ENCODE peak calls at places on chromosomes 16 and 17, in five cellular contexts. G, A, Q, I and K are unnamed samples.

GRCh38 chr17:76138896-76139248 is 2.2 kb downstream of the FOXJ1 start:
- DNase-seq in G (no peak), A (no peak), Q (no peak), I (no peak), K (no peak)

GRCh38 chr16:12766853-12767252 is 36.8 kb downstream of the CPPED1 start:
- DNase-seq in G (no peak), A (no peak), Q (no peak), I (no peak), K (no peak)

GRCh38 chr17:76414334-76415295 is 30.2 kb downstream of the SPHK1 start:
- DNase-seq in G (peak), A (peak), Q (no peak), I (no peak), K (no peak)

GRCh38 chr16:20064931-20065330 is 8.8 kb downstream of the GPR139 start:
- DNase-seq in G (no peak), A (no peak), Q (no peak), I (no peak), K (no peak)

GRCh38 chr17:72419866-72420774 is 299.3 kb downstream of the SOX9 start:
- DNase-seq in G (no peak), A (no peak), Q (peak), I (no peak), K (no peak)

GRCh38 chr17:7881655-7882054 is 6.9 kb upstream of the CHD3 start:
- DNase-seq in G (peak), A (no peak), Q (no peak), I (no peak), K (no peak)

GRCh38 chr16:55815320-55815719 is 17.6 kb downstream of the CES1 start:
- DNase-seq in G (no peak), A (no peak), Q (no peak), I (no peak), K (no peak)

GRCh38 chr16:15887283-15887682 is 1.1 kb downstream of the CEP20 start:
- DNase-seq in G (no peak), A (no peak), Q (no peak), I (no peak), K (no peak)

GRCh38 chr17:30599424-30600061 is 122.3 kb downstream of the GOSR1 start:
- DNase-seq in G (no peak), A (no peak), Q (no peak), I (no peak), K (no peak)

GRCh38 chr17:50152736-50153135 is 2.3 kb upstream of the PPP1R9B start:
- DNase-seq in G (no peak), A (no peak), Q (no peak), I (no peak), K (no peak)

GRCh38 chr16:60929-61878 is 7.6 kb downstream of the SNRNP25 start:
- DNase-seq in G (no peak), A (no peak), Q (no peak), I (no peak), K (no peak)

GRCh38 chr17:32529604-32530003 is 42.8 kb downstream of the CDK5R1 start:
- DNase-seq in G (peak), A (no peak), Q (peak), I (no peak), K (no peak)

GRCh38 chr16:28879841-28880588 is 1.7 kb downstream of the ATP2A1 start:
- DNase-seq in G (peak), A (peak), Q (peak), I (peak), K (peak)

GRCh38 chr16:29877266-29877961 is 14.4 kb upstream of the CDIPT start:
- DNase-seq in G (no peak), A (no peak), Q (peak), I (no peak), K (peak)

GRCh38 chr17:48351916-48352332 is 78.1 kb downstream of the SKAP1 start:
- DNase-seq in G (no peak), A (peak), Q (peak), I (no peak), K (peak)

GRCh38 chr17:72302735-72303134 is 181.9 kb downstream of the SOX9 start:
- DNase-seq in G (no peak), A (no peak), Q (no peak), I (no peak), K (no peak)

GRCh38 chr16:67490330-67491096 is 7.2 kb upstream of the AGRP start:
- DNase-seq in G (no peak), A (no peak), Q (no peak), I (no peak), K (no peak)

GRCh38 chr17:48998557-48999440 is 1.6 kb downstream of the IGF2BP1 start:
- DNase-seq in G (no peak), A (no peak), Q (peak), I (no peak), K (no peak)

GRCh38 chr17:21379080-21379711 is 3.0 kb downstream of the KCNJ12 start:
- DNase-seq in G (no peak), A (no peak), Q (no peak), I (no peak), K (no peak)

GRCh38 chr17:18181358-18181757 is 2.3 kb upstream of the ALKBH5 start:
- DNase-seq in G (no peak), A (no peak), Q (peak), I (no peak), K (no peak)

GRCh38 chr17:48505788-48506187 is 25.0 kb downstream of the HOXB1 start:
- DNase-seq in G (peak), A (peak), Q (peak), I (no peak), K (peak)

GRCh38 chr17:35245196-35245486 is 2.3 kb downstream of the SLFN5 start:
- DNase-seq in G (no peak), A (peak), Q (peak), I (no peak), K (no peak)

GRCh38 chr17:59547131-59547915 is 18.1 kb upstream of the DHX40 start:
- DNase-seq in G (no peak), A (no peak), Q (no peak), I (no peak), K (no peak)

GRCh38 chr17:65774787-65775186 is 213.3 kb upstream of the AXIN2 start:
- DNase-seq in G (no peak), A (no peak), Q (no peak), I (no peak), K (no peak)

GRCh38 chr17:80877095-80877828 is 114.4 kb upstream of the CHMP6 start:
- DNase-seq in G (no peak), A (no peak), Q (no peak), I (no peak), K (peak)

GRCh38 chr16:49664221-49665215 is 191.4 kb downstream of the ZNF423 start:
- DNase-seq in G (no peak), A (no peak), Q (no peak), I (no peak), K (no peak)

GRCh38 chr16:84687715-84688114 is 12.1 kb upstream of the USP10 start:
- DNase-seq in G (no peak), A (peak), Q (peak), I (no peak), K (no peak)

GRCh38 chr16:83929811-83930555 is 23.1 kb upstream of the OSGIN1 start:
- DNase-seq in G (no peak), A (no peak), Q (no peak), I (no peak), K (no peak)